ENCODE peak calls at places on chromosomes 3 and 15, in five cellular contexts. O, B, G, C and Z are unnamed samples.

GRCh38 chr3:72577190-72577589 is 271.1 kb downstream of the SHQ1 start:
- DNase-seq in O (no peak), G (no peak), C (no peak), B (no peak), Z (no peak)

GRCh38 chr3:33146791-33147445 is 33.1 kb downstream of the CRTAP start:
- DNase-seq in B (peak; percentile 78), C (peak; percentile 51), O (no peak), G (no peak), Z (peak; percentile 21)

GRCh38 chr15:90840157-90840855 is 28.1 kb upstream of the FURIN start:
- DNase-seq in C (no peak), O (no peak), B (no peak), G (no peak), Z (no peak)

GRCh38 chr3:160169139-160169830 is 55.9 kb upstream of the C3orf80 start:
- DNase-seq in B (peak; percentile 90), G (no peak), C (peak; percentile 89), O (peak; percentile 35), Z (peak; percentile 65)

GRCh38 chr3:133797396-133798105 is 8.1 kb upstream of the SRPRB start:
- DNase-seq in B (no peak), O (peak; percentile 14), C (no peak), G (no peak), Z (peak; percentile 9)

GRCh38 chr3:136343873-136344281 is 93.7 kb downstream of the PCCB start:
- DNase-seq in C (peak; percentile 96), G (no peak), B (peak; percentile 92), O (peak; percentile 94), Z (peak; percentile 92)

GRCh38 chr15:85642693-85643058 is 152.0 kb downstream of the KLHL25 start:
- DNase-seq in O (no peak), G (no peak), B (peak; percentile 59), C (peak; percentile 24), Z (no peak)

GRCh38 chr3:188267790-188268333 is 113.9 kb downstream of the LPP start:
- DNase-seq in G (no peak), B (no peak), O (no peak), C (no peak), Z (no peak)

GRCh38 chr3:122356402-122356801 is 26.6 kb downstream of the MIX23 start:
- DNase-seq in C (peak; percentile 54), O (peak; percentile 74), G (peak; percentile 47), B (peak; percentile 9), Z (peak; percentile 81)

GRCh38 chr15:36525430-36525829 is 54.0 kb upstream of the CDIN1 start:
- DNase-seq in O (no peak), B (no peak), C (no peak), G (no peak), Z (no peak)

GRCh38 chr3:186182850-186183249 is 74.0 kb upstream of the ETV5 start:
- DNase-seq in O (no peak), G (no peak), C (no peak), B (no peak), Z (no peak)

GRCh38 chr3:12343091-12343494 is 54.2 kb downstream of the PPARG start:
- DNase-seq in O (no peak), G (no peak), B (peak; percentile 33), C (no peak), Z (peak; percentile 49)

GRCh38 chr3:53880396-53881345 is 1.3 kb downstream of the ACTR8 start:
- DNase-seq in B (peak; percentile 17), C (peak; percentile 43), O (no peak), G (no peak), Z (no peak)

GRCh38 chr3:31968927-31969418 is 12.1 kb downstream of the OSBPL10 start:
- DNase-seq in O (peak; percentile 86), C (peak; percentile 97), G (no peak), B (peak; percentile 94), Z (peak; percentile 86)

GRCh38 chr3:125683067-125683844 is 88.0 kb upstream of the OSBPL11 start:
- DNase-seq in G (no peak), O (no peak), C (no peak), B (no peak), Z (peak; percentile 15)

GRCh38 chr15:61337541-61337940 is 108.4 kb upstream of the RORA start:
- DNase-seq in G (no peak), B (no peak), C (no peak), O (no peak), Z (no peak)

GRCh38 chr3:171815977-171816595 is 5.8 kb upstream of the PLD1 start:
- DNase-seq in G (no peak), C (no peak), B (peak; percentile 39), O (no peak), Z (no peak)

GRCh38 chr3:78977073-78977472 is 790.7 kb downstream of the ROBO1 start:
- DNase-seq in B (no peak), G (no peak), O (no peak), C (no peak), Z (no peak)

GRCh38 chr15:48966595-48967301 is 3.0 kb upstream of the SHC4 start:
- DNase-seq in B (peak; percentile 81), C (peak; percentile 57), O (peak; percentile 75), G (peak; percentile 31), Z (no peak)

GRCh38 chr3:175093738-175094137 is 234.6 kb downstream of the NAALADL2 start:
- DNase-seq in O (no peak), B (no peak), G (no peak), C (no peak), Z (no peak)

GRCh38 chr3:45446706-45447105 is 58.3 kb downstream of the LARS2 start:
- DNase-seq in C (peak; percentile 45), O (no peak), G (no peak), B (no peak), Z (no peak)

GRCh38 chr15:60590935-60591490 is 112.1 kb upstream of the ICE2 start:
- DNase-seq in O (peak; percentile 51), G (peak; percentile 35), B (peak; percentile 26), C (peak; percentile 62), Z (no peak)

GRCh38 chr3:114803042-114803695 is 343.9 kb downstream of the ZBTB20 start:
- DNase-seq in B (peak; percentile 10), O (no peak), G (no peak), C (peak; percentile 28), Z (no peak)

GRCh38 chr3:15206662-15207576 is 873 bp downstream of the CAPN7 start:
- DNase-seq in C (peak; percentile 52), B (peak; percentile 46), O (peak; percentile 63), G (peak; percentile 22), Z (peak; percentile 55)

GRCh38 chr15:65792130-65792987 is at the start of gene DENND4A:
- DNase-seq in O (peak; percentile 98), C (peak; percentile 98), B (peak; percentile 99), G (peak; percentile 93), Z (peak; percentile 98)

GRCh38 chr3:33391255-33391995 is 48.8 kb downstream of the UBP1 start:
- DNase-seq in C (no peak), B (no peak), G (no peak), O (no peak), Z (no peak)

GRCh38 chr15:75810874-75811498 is 32.3 kb upstream of the UBE2Q2 start:
- DNase-seq in C (no peak), G (no peak), B (no peak), O (peak; percentile 85), Z (no peak)

GRCh38 chr15:48406911-48407310 is 75.7 kb downstream of the DUT start:
- DNase-seq in B (no peak), G (no peak), O (no peak), C (no peak), Z (no peak)

GRCh38 chr15:73909616-73910015 is 16.6 kb upstream of the LOXL1 start:
- DNase-seq in O (no peak), G (no peak), C (no peak), B (no peak), Z (no peak)

DNA sequence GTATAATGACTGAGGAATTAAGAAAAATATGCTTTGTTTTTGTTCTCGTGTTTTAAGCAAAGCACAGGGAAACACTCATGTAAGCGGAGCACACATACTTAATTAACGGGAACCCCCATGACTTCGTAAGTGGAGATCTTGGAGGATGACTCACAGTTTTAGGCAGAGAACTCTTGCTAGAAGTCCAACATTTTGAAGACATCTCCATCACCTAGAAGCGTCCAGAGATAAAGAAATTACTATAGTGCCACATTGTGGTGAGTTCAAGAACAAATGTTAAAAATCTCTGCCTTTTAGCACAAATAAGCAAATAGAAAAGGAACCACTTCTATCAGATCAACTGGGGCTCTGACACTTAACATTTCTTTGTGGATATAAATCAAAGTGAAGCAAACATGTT is 194.1 kb upstream of the ARHGEF26 start:
- DNase-seq in G (peak; percentile 11), O (peak; percentile 38), B (peak; percentile 56), C (peak; percentile 75), Z (peak; percentile 72)
- TF ChIP-seq CTCF in G (peak; percentile 13), O (no peak), B (peak; percentile 21), C (no peak), Z (peak; percentile 11)

GRCh38 chr3:13884851-13885703 is 5.2 kb upstream of the WNT7A start:
- DNase-seq in G (peak; percentile 68), O (peak; percentile 80), B (no peak), C (peak; percentile 4), Z (peak; percentile 75)

GRCh38 chr3:13887746-13888300 is 8.0 kb upstream of the WNT7A start:
- DNase-seq in O (no peak), B (no peak), C (no peak), G (no peak), Z (no peak)

GRCh38 chr3:13883681-13884080 is 3.8 kb upstream of the WNT7A start:
- DNase-seq in B (no peak), G (no peak), C (no peak), O (no peak), Z (no peak)

GRCh38 chr3:13886593-13887129 is 6.8 kb upstream of the WNT7A start:
- DNase-seq in C (no peak), O (no peak), G (no peak), B (no peak), Z (no peak)

DNA sequence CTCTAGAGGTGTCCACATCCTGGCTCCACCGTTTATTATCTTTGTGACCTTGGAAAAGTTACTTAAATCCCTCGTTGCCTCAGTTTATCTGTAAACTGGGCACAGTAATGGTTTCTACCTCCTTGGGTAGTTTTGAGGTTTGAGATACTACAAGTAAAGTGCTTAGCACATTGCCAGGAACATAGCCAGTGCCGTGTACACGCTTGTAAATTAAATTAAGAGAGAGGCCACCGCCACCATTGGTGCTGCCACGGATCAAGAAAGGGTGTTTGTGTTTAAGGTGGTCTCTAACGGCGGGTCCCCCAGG is 5.8 kb upstream of the WNT7A start:
- DNase-seq in B (no peak), G (no peak), C (no peak), O (no peak), Z (no peak)
- TF ChIP-seq CTCF in B (no peak), G (no peak), C (no peak), O (no peak), Z (no peak)

GRCh38 chr15:59501531-59502113 is 63.6 kb downstream of the FAM81A start:
- DNase-seq in G (peak; percentile 72), C (peak; percentile 82), B (peak; percentile 47), O (peak; percentile 78), Z (peak; percentile 75)
- TF ChIP-seq CTCF in G (peak; percentile 61), C (peak; percentile 78), B (peak; percentile 73), O (peak; percentile 84), Z (peak; percentile 74)

GRCh38 chr3:63961891-63962290 is 49.7 kb upstream of the SCAANT1 start:
- DNase-seq in O (peak; percentile 85), C (peak; percentile 68), B (peak; percentile 56), G (peak; percentile 37), Z (peak; percentile 76)
- TF ChIP-seq CTCF in O (peak; percentile 65), C (peak; percentile 67), B (peak; percentile 67), G (peak; percentile 60), Z (peak; percentile 52)